ENCODE peak calls at places on chromosomes 3 and 15, in eight cellular contexts. G is esophagus squamous epithelium, W is adipocyte, C is H7, O is suprapubic skin, X is upper lobe of right lung, B is heart left ventricle, A is transverse colon. N is an unnamed sample. For H3K27me3 and H3K36me3, the result is how much of the 10 kb centered on the place peaks cover.

GRCh38 chr3:99633887-99634558 is 4.4 kb upstream of the COL8A1 start:
- DNase-seq in W (no peak), X (no peak), G (no peak), B (no peak), C (peak), A (no peak), O (no peak), N (no peak)

GRCh38 chr3:33791477-33792166 is 6.8 kb upstream of the PDCD6IP start:
- DNase-seq in B (no peak), G (no peak), W (no peak), A (peak), O (no peak), X (no peak), C (no peak), N (peak)

GRCh38 chr15:74040115-74040850 is 42.1 kb downstream of the GOLGA6A start:
- DNase-seq in G (no peak), A (peak), C (peak), W (peak), O (no peak), B (peak), X (no peak), N (no peak)

GRCh38 chr15:68609618-68610017 is 30.8 kb downstream of the CORO2B start:
- DNase-seq in B (peak), C (no peak), O (peak), W (no peak), X (no peak), A (peak), G (no peak), N (no peak)

GRCh38 chr3:64074895-64075679 is 51.8 kb upstream of the PSMD6 start:
- DNase-seq in W (no peak), B (no peak), X (no peak), O (no peak), C (no peak), A (no peak), G (no peak), N (no peak)

GRCh38 chr15:91471410-91471993 is 371.4 kb downstream of the SV2B start:
- DNase-seq in A (no peak), X (no peak), C (no peak), W (no peak), B (no peak), O (no peak), G (no peak), N (no peak)

GRCh38 chr3:27360113-27361078 is 8.8 kb downstream of the NEK10 start:
- DNase-seq in W (peak), G (no peak), A (peak), O (no peak), X (no peak), B (no peak), C (no peak), N (no peak)

GRCh38 chr15:52558196-52558595 is 10.6 kb downstream of the ARPP19 start:
- DNase-seq in C (no peak), B (no peak), A (no peak), O (no peak), X (no peak), G (no peak), W (peak), N (peak)

GRCh38 chr3:134462236-134463059 is 23.3 kb downstream of the ANAPC13 start:
- DNase-seq in B (no peak), X (no peak), O (no peak), C (no peak), W (peak), G (no peak), A (no peak), N (no peak)

GRCh38 chr3:153881201-153881600 is 240.0 kb upstream of the ARHGEF26 start:
- DNase-seq in O (no peak), C (no peak), W (no peak), G (no peak), X (no peak), A (no peak), B (no peak), N (no peak)

GRCh38 chr3:64484289-64484992 is 203.4 kb downstream of the ADAMTS9 start:
- DNase-seq in X (peak), W (peak), G (peak), A (peak), B (peak), O (peak), C (peak), N (no peak)

GRCh38 chr3:111617406-111617805 is 22.3 kb upstream of the ZBED2 start:
- DNase-seq in X (no peak), C (no peak), A (no peak), B (no peak), G (no peak), O (no peak), W (no peak), N (no peak)

GRCh38 chr15:72238586-72238985 is 7.6 kb upstream of the PKM start:
- DNase-seq in A (no peak), X (no peak), C (no peak), O (no peak), W (no peak), B (no peak), G (no peak), N (no peak)

GRCh38 chr3:160259589-160259988 is 34.4 kb downstream of the C3orf80 start:
- DNase-seq in G (no peak), W (peak), X (no peak), O (no peak), B (no peak), C (no peak), A (no peak), N (no peak)

GRCh38 chr15:74906193-74906449 is 530 bp downstream of the FAM219B start:
- DNase-seq in C (no peak), B (no peak), X (no peak), A (peak), G (no peak), W (no peak), O (no peak), N (no peak)

GRCh38 chr15:44069489-44069888 is 125.6 kb downstream of the FRMD5 start:
- DNase-seq in O (no peak), X (no peak), B (no peak), W (no peak), G (no peak), A (no peak), C (no peak), N (no peak)

GRCh38 chr3:139518926-139519842 is 20.4 kb downstream of the RBP1 start:
- DNase-seq in A (no peak), G (no peak), C (no peak), W (no peak), O (peak), B (no peak), X (no peak), N (no peak)

GRCh38 chr3:195200010-195200822 is 70.7 kb downstream of the XXYLT1 start:
- DNase-seq in C (no peak), X (no peak), B (no peak), A (no peak), O (no peak), G (no peak), W (no peak), N (no peak)

GRCh38 chr3:194579091-194579606 is 54.1 kb downstream of the TMEM44 start:
- DNase-seq in C (no peak), O (no peak), A (no peak), W (no peak), B (peak), G (no peak), X (no peak), N (no peak)

GRCh38 chr3:55885721-55886120 is 398.6 kb upstream of the WNT5A start:
- DNase-seq in B (no peak), X (no peak), G (no peak), A (no peak), C (no peak), W (peak), O (no peak), N (no peak)

GRCh38 chr3:172524611-172525010 is 1.4 kb upstream of the TNFSF10 start:
- DNase-seq in A (no peak), W (no peak), O (no peak), G (no peak), C (no peak), B (no peak), X (no peak), N (no peak)

GRCh38 chr3:6282920-6283319 is 578.0 kb upstream of the GRM7 start:
- DNase-seq in G (no peak), O (no peak), C (no peak), X (no peak), W (no peak), A (no peak), B (no peak), N (no peak)

GRCh38 chr15:91864669-91865068 is 11.2 kb downstream of the SLCO3A1 start:
- DNase-seq in C (no peak), O (no peak), W (no peak), A (no peak), G (no peak), X (no peak), B (peak), N (no peak)

GRCh38 chr15:62570405-62570783 is 405.3 kb upstream of the C2CD4B start:
- DNase-seq in O (no peak), A (no peak), G (no peak), W (no peak), X (no peak), B (no peak), C (no peak), N (no peak)

GRCh38 chr3:135927170-135927569 is 38.4 kb upstream of the PPP2R3A start:
- DNase-seq in G (no peak), O (no peak), W (peak), C (no peak), X (no peak), A (no peak), B (no peak), N (no peak)

GRCh38 chr3:172987268-172987667 is 153.8 kb downstream of the SPATA16 start:
- DNase-seq in A (no peak), C (peak), G (no peak), W (no peak), X (no peak), O (no peak), B (no peak), N (no peak)

GRCh38 chr3:157614896-157615295 is 111.7 kb upstream of the VEPH1 start:
- DNase-seq in G (no peak), A (no peak), C (no peak), W (no peak), O (no peak), B (no peak), X (no peak), N (no peak)

GRCh38 chr3:37144806-37145205 is 29.6 kb downstream of the LRRFIP2 start:
- DNase-seq in G (no peak), A (no peak), B (no peak), X (no peak), C (no peak), O (no peak), W (peak), N (no peak)

GRCh38 chr3:172031957-172032356 is 7.4 kb upstream of the FNDC3B start:
- DNase-seq in A (no peak), G (no peak), O (no peak), B (no peak), C (no peak), X (no peak), W (no peak), N (no peak)

GRCh38 chr15:80832676-80833075 is 53.5 kb downstream of the CEMIP start:
- DNase-seq in A (no peak), B (no peak), X (no peak), W (peak), G (no peak), O (no peak), C (no peak), N (no peak)

DNA sequence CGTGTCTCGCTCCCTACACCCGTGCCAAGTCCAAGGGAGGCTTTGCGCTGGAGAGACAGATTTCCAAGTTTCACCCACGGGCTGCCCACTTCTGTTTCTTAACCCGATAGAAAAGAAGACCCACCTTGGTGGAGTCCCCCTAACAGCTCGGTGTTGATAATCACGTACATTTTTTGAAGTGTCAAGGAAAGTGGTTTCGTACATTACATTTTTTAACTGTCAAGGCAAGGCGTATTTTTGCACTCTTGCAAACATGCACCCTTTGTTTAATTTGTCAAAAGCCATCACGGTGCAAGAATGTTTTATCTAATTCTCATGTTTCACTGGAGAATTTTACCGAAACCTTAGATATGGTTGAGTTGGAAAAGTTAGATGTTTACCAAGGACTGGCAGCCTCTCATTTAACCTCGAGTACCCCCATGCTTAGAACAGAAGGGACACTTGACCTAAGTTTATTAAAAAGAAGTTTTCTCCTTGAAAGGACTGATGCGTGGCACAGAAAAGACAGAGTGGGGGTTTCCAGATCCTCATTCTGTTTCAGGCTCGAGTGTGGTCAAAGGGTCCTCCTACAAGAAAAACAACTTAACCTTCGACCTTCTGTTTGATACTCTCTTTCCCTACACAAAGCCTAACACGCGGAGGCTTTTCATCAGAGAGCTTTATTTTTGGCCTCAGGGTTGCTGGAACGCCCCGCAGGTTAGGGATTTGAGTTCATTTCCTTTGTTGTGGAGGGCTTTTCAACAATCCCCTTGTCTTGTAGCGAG is 882 bp downstream of the GXYLT2 start:
- DNase-seq in A (peak), C (peak), O (no peak), B (peak), X (no peak), G (no peak), W (peak), N (no peak)
- H3K27me3 ChIP-seq in A (under half), C (under half), O (under half), B (under half), X (under half), G (under half), W (under half), N (under half)

GRCh38 chr3:177089901-177090300 is 107.4 kb downstream of the TBL1XR1 start:
- DNase-seq in O (no peak), C (no peak), A (no peak), W (no peak), X (no peak), G (no peak), B (no peak), N (no peak)
- H3K36me3 ChIP-seq in O (under half), C (under half), A (under half), W (under half), X (under half), G (under half), B (under half), N (under half)

GRCh38 chr3:42355612-42356011 is 54.8 kb downstream of the LYZL4 start:
- DNase-seq in A (no peak), O (no peak), X (no peak), C (no peak), B (no peak), G (no peak), W (no peak), N (no peak)
- H3K4me3 ChIP-seq in A (no peak), O (no peak), X (no peak), C (no peak), B (no peak), G (no peak), W (no peak), N (no peak)

GRCh38 chr15:77697893-77698292 is 65.2 kb upstream of the LINGO1 start:
- DNase-seq in W (no peak), A (no peak), C (no peak), X (no peak), B (no peak), O (no peak), G (no peak), N (no peak)

GRCh38 chr15:77693576-77693975 is 60.9 kb upstream of the LINGO1 start:
- DNase-seq in A (no peak), X (no peak), G (no peak), O (no peak), B (no peak), C (no peak), W (no peak), N (no peak)

GRCh38 chr15:77696006-77696631 is 63.4 kb upstream of the LINGO1 start:
- DNase-seq in B (no peak), X (no peak), C (no peak), A (no peak), W (no peak), G (no peak), O (no peak), N (no peak)

GRCh38 chr15:77696871-77697270 is 64.2 kb upstream of the LINGO1 start:
- DNase-seq in G (no peak), A (no peak), W (no peak), X (no peak), B (peak), C (no peak), O (no peak), N (no peak)

DNA sequence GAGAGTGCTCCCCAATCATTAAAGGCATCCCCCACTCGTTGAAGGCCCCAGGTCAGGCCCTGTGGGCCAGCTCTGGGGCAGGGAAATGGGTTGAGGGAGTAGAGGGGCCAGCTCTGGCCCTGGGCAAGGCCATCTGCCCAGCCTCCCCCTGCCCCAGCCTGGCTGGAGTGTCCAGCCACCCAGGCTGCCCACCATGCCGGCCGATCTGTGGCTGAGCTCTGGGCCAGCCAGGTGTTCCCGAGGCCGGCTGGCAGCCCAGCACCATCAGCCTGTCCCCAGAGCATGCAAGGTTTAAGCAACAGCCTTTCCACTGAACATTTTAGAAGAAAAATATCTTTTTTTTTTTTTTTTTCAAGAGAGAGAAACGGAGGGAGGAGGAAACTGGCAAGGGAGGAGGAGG is 62.8 kb upstream of the LINGO1 start:
- DNase-seq in W (no peak), A (no peak), X (no peak), G (no peak), O (no peak), B (no peak), C (no peak), N (no peak)
- H3K27me3 ChIP-seq in W (half or more), A (half or more), X (half or more), G (half or more), O (half or more), B (under half), C (under half), N (under half)

DNA sequence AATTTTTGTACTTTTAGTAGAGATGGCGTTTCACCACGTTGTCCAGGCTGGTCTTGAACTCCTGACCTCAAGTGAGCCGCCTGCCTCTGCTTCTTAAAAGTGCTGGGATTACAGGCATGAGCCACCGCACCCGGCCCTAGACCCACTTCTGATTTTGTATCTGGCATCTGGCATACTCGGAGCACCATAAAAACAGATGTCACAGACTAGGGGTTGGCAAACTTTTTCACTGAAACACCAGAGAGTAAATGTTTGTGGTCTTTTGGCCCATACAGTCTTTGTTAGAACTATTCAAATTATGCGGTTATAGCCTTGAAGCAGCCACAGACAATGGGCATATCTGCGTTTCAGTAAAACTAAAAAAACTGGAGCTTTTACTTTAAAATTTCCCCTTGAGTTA is 110.7 kb downstream of the TJP1 start:
- DNase-seq in C (no peak), G (no peak), W (no peak), O (no peak), B (no peak), X (no peak), A (no peak), N (no peak)
- H3K36me3 ChIP-seq in C (under half), G (under half), W (half or more), O (half or more), B (half or more), X (half or more), A (under half), N (half or more)

GRCh38 chr15:58066042-58066867 is 744 bp upstream of the ALDH1A2 start:
- DNase-seq in C (peak), B (peak), G (no peak), O (peak), X (peak), W (peak), A (peak), N (peak)

GRCh38 chr15:58064119-58065010 is 1.1 kb downstream of the ALDH1A2 start:
- DNase-seq in B (no peak), W (no peak), A (no peak), X (no peak), O (no peak), G (no peak), C (no peak), N (no peak)

GRCh38 chr15:58065011-58065444 is 483 bp downstream of the ALDH1A2 start:
- DNase-seq in W (no peak), G (no peak), A (peak), B (peak), O (peak), X (peak), C (peak), N (peak)

GRCh38 chr15:58063612-58064011 is 1.9 kb downstream of the ALDH1A2 start:
- DNase-seq in G (no peak), B (no peak), X (no peak), W (no peak), O (no peak), A (no peak), C (no peak), N (no peak)

GRCh38 chr15:58065445-58066041 is at the start of gene ALDH1A2:
- DNase-seq in B (peak), O (peak), C (peak), X (peak), G (no peak), A (peak), W (peak), N (peak)
- H3K4me3 ChIP-seq in B (peak), O (peak), C (peak), X (peak), G (peak), A (peak), W (peak), N (peak)